ENCODE peak calls at places on chromosomes 13 and 19, in ten cellular contexts. Q, M, G, R, F, Y, P, C, X and T are unnamed samples.
A peak's percentile ranks its signal among the peaks of the same experiment; 100 is the strongest.

GRCh38 chr13:23852351-23852750 is 36.8 kb downstream of the MIPEP start:
- DNase-seq in Q (no peak), M (no peak), G (no peak), R (no peak), F (no peak), Y (no peak), P (no peak), C (no peak), X (no peak), T (no peak)

GRCh38 chr13:112983428-112984196 is 14.6 kb downstream of the MCF2L start:
- DNase-seq in Q (no peak), M (peak; percentile 64), G (no peak), R (no peak), F (no peak), Y (peak; percentile 62), P (no peak), C (no peak), X (peak; percentile 39), T (no peak)

GRCh38 chr13:99555149-99555548 is 53.9 kb downstream of the TM9SF2 start:
- DNase-seq in Q (no peak), M (no peak), G (no peak), R (no peak), F (no peak), Y (no peak), P (no peak), C (no peak), X (no peak), T (no peak)

GRCh38 chr13:28582225-28582891 is 76.6 kb upstream of the POMP start:
- DNase-seq in Q (no peak), M (no peak), G (no peak), R (no peak), F (no peak), Y (no peak), P (no peak), C (peak; percentile 14), X (peak; percentile 30), T (no peak)

GRCh38 chr13:98158172-98158907 is 15.4 kb downstream of the FARP1 start:
- DNase-seq in Q (no peak), M (peak; percentile 24), G (no peak), R (no peak), F (no peak), Y (no peak), P (no peak), C (no peak), X (no peak), T (no peak)

GRCh38 chr13:75871059-75871458 is 234.9 kb downstream of the LMO7 start:
- DNase-seq in Q (no peak), M (no peak), G (no peak), R (no peak), F (no peak), Y (no peak), P (no peak), C (no peak), X (no peak), T (no peak)

GRCh38 chr19:18284710-18285430 is 3.4 kb upstream of the JUND start:
- DNase-seq in Q (no peak), M (no peak), G (no peak), R (no peak), F (no peak), Y (no peak), P (no peak), C (no peak), X (no peak), T (no peak)

GRCh38 chr19:1619094-1619439 is 13.8 kb upstream of the UQCR11 start:
- DNase-seq in Q (no peak), M (no peak), G (no peak), R (no peak), F (no peak), Y (no peak), P (no peak), C (no peak), X (no peak), T (no peak)

GRCh38 chr19:1400281-1401137 is 833 bp downstream of the GAMT start:
- DNase-seq in Q (no peak), M (peak; percentile 71), G (no peak), R (no peak), F (no peak), Y (no peak), P (no peak), C (no peak), X (peak; percentile 64), T (no peak)

GRCh38 chr19:1360818-1361461 is 22.8 kb upstream of the NDUFS7 start:
- DNase-seq in Q (peak; percentile 86), M (peak; percentile 78), G (peak; percentile 87), R (peak; percentile 55), F (peak; percentile 74), Y (peak; percentile 35), P (peak; percentile 48), C (peak; percentile 89), X (no peak), T (no peak)

GRCh38 chr19:49151339-49152217 is 3.6 kb downstream of the HRC start:
- DNase-seq in Q (peak; percentile 78), M (peak; percentile 56), G (no peak), R (peak; percentile 99), F (peak; percentile 92), Y (peak; percentile 98), P (peak; percentile 87), C (peak; percentile 94), X (peak; percentile 99), T (no peak)

GRCh38 chr13:65532231-65532630 is 1697.9 kb downstream of the PCDH9 start:
- DNase-seq in Q (no peak), M (no peak), G (no peak), R (no peak), F (no peak), Y (no peak), P (no peak), C (no peak), X (no peak), T (no peak)

DNA sequence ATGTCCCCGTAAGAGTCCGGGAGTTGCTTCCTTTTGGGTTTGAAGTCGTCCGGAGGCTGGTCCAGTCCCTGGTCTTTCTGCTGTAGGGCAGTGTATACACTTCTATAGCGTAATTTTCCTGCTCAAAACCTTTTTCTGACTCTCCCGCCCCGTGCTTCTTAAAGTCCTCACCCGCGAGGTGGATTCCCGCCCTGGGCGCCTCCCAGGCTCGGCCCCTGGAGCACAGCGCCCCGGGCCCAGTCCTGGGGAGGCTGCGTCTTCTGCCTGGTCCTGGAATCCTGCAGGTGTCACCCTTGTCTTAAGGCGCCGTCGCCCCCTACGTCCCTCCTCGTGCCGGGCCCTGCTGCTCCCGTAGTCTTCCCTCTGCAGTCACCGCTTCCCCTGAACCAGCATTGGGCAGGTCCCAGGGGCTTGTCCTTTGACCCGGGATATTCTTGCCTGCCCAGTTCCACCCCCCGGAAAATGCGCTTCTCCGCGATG is 34.4 kb upstream of the ZNF808 start:
- DNase-seq in Q (no peak), M (peak; percentile 15), G (no peak), R (peak; percentile 91), F (no peak), Y (no peak), P (no peak), C (no peak), X (no peak), T (no peak)
- TF ChIP-seq CTCF in Q (no peak), M (peak; percentile 39), G (no peak), R (peak; percentile 60), F (peak; percentile 13), Y (no peak), P (no peak), C (no peak), X (no peak), T (no peak)

GRCh38 chr13:33677215-33677614 is 140.7 kb upstream of the RFC3 start:
- DNase-seq in Q (no peak), M (no peak), G (no peak), R (no peak), F (no peak), Y (no peak), P (no peak), C (no peak), X (no peak), T (no peak)
- H3K4me3 ChIP-seq in Q (no peak overlapping the region), M (peak overlapping the region; percentile 73), G (no peak overlapping the region), R (no peak overlapping the region), F (no peak overlapping the region), Y (no peak overlapping the region), P (no peak overlapping the region), C (no peak overlapping the region), X (no peak overlapping the region), T (no peak overlapping the region)

GRCh38 chr13:50244355-50244912 is 229.2 kb downstream of the KCNRG start:
- DNase-seq in Q (no peak), M (no peak), G (no peak), R (no peak), F (no peak), Y (no peak), P (no peak), C (no peak), X (no peak), T (no peak)

GRCh38 chr13:50243926-50244325 is 228.7 kb downstream of the KCNRG start:
- DNase-seq in Q (no peak), M (no peak), G (no peak), R (no peak), F (no peak), Y (no peak), P (no peak), C (no peak), X (no peak), T (no peak)

GRCh38 chr13:50248537-50249521 is 233.6 kb downstream of the KCNRG start:
- DNase-seq in Q (no peak), M (no peak), G (no peak), R (no peak), F (no peak), Y (no peak), P (no peak), C (no peak), X (no peak), T (no peak)

GRCh38 chr13:50241479-50241878 is 226.2 kb downstream of the KCNRG start:
- DNase-seq in Q (no peak), M (no peak), G (no peak), R (no peak), F (no peak), Y (no peak), P (no peak), C (no peak), X (no peak), T (no peak)

DNA sequence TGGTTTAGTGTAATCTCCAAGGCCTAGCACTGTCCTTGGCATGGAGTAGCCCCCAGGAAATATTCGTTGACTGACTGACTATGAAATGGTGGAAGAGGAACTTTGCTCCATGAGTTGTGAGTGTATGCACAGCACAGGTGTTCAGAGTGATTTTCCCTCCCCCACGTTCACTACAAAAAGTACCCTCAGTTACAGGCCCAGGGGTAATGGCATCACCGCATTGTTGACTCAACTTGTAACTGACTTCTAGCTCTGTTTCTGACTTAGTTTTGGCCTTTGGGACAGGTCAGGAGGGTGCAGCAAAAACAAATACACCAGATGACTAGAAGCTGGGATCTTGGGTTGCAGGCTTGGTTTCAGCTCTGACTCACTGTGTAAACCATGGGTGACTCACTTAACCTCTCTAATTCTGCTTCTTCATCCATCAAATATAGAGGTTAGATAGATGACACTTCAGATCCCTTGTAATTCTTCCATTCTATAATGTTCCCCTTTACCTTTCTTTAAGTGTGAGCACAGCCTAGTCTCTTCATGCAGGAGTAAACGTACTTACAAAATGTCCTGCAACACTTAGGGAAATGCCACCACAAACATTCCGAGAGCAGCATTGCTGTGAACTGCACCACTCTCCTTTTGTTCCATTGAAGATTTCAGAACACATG is 229.8 kb downstream of the KCNRG start:
- DNase-seq in Q (no peak), M (no peak), G (no peak), R (no peak), F (no peak), Y (no peak), P (peak; percentile 50), C (no peak), X (peak; percentile 78), T (peak; percentile 70)
- TF ChIP-seq CTCF in Q (no peak), M (no peak), G (no peak), R (no peak), F (no peak), Y (no peak), P (no peak), C (no peak), X (no peak), T (no peak)

GRCh38 chr19:51978882-51979281 is 7.8 kb downstream of the ZNF350 start:
- DNase-seq in Q (no peak), M (no peak), G (no peak), R (no peak), F (no peak), Y (no peak), P (no peak), C (no peak), X (no peak), T (no peak)
- H3K4me3 ChIP-seq in Q (no peak overlapping the region), M (no peak overlapping the region), G (no peak overlapping the region), R (no peak overlapping the region), F (no peak overlapping the region), Y (no peak overlapping the region), P (no peak overlapping the region), C (no peak overlapping the region), X (no peak overlapping the region), T (no peak overlapping the region)